ENCODE peak calls at places on chromosomes 13 and 19, in four cellular contexts. One of them, this sample, is unnamed.

GRCh38 chr19:44814517-44814916 is 5.6 kb downstream of the BCAM start:
- DNase-seq in H1: no peak
- DNase-seq in K562: no peak
- DNase-seq in GM12878: no peak
- DNase-seq in this sample: no peak

GRCh38 chr19:18020212-18021067 is 12.5 kb downstream of the ARRDC2 start:
- DNase-seq in K562: peak
- DNase-seq in GM12878: no peak
- DNase-seq in H1: no peak
- DNase-seq in this sample: no peak

GRCh38 chr13:35621989-35622388 is 145.5 kb upstream of the MAB21L1 start:
- DNase-seq in K562: no peak
- DNase-seq in GM12878: no peak
- DNase-seq in H1: no peak
- DNase-seq in this sample: no peak

GRCh38 chr19:17473041-17473440 is 2.7 kb downstream of the SLC27A1 start:
- DNase-seq in GM12878: no peak
- DNase-seq in K562: peak
- DNase-seq in H1: no peak
- DNase-seq in this sample: no peak

GRCh38 chr13:73767747-73768315 is 366.4 kb downstream of the KLF12 start:
- DNase-seq in K562: peak
- DNase-seq in GM12878: no peak
- DNase-seq in H1: no peak
- DNase-seq in this sample: peak

GRCh38 chr13:49615844-49616687 is 12.2 kb upstream of the ARL11 start:
- DNase-seq in H1: no peak
- DNase-seq in K562: no peak
- DNase-seq in GM12878: no peak
- DNase-seq in this sample: no peak

GRCh38 chr13:61417171-61417570 is 1.5 kb upstream of the PCDH20 start:
- DNase-seq in K562: no peak
- DNase-seq in H1: no peak
- DNase-seq in GM12878: no peak
- DNase-seq in this sample: no peak

GRCh38 chr13:86051134-86052103 is 252.2 kb upstream of the SLITRK6 start:
- DNase-seq in K562: no peak
- DNase-seq in GM12878: no peak
- DNase-seq in H1: no peak
- DNase-seq in this sample: peak

GRCh38 chr19:49896863-49897621 is at the start of gene IL4I1:
- DNase-seq in GM12878: peak
- DNase-seq in K562: no peak
- DNase-seq in H1: no peak
- DNase-seq in this sample: no peak

GRCh38 chr13:93398167-93398566 is 171.6 kb downstream of the GPC6 start:
- DNase-seq in K562: no peak
- DNase-seq in H1: no peak
- DNase-seq in GM12878: no peak
- DNase-seq in this sample: no peak

GRCh38 chr13:68748038-68748437 is 1359.6 kb upstream of the ATXN8OS start:
- DNase-seq in GM12878: no peak
- DNase-seq in H1: no peak
- DNase-seq in K562: no peak
- DNase-seq in this sample: no peak

GRCh38 chr13:95676100-95676774 is 702 bp upstream of the DNAJC3 start:
- DNase-seq in K562: peak
- DNase-seq in GM12878: no peak
- DNase-seq in H1: no peak
- DNase-seq in this sample: peak

DNA sequence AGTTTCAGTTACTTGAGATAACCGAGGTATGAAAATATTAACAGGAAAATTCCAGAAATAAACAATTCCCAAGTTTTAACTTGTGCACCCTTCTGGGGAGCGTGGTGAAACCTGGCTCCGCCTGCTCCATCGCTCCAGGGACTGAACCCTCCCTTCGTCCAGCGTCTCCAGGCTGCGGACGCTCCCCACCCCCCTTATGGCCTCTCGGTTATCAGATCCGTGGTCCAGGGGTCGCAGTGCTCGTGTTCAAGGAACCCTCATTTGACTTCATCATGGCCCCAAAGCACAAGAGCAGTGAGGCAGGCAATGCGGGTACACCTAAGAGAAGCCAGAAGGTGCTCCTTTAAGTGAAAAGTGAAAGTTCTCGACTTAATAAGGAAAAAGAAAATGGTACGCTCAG is 71.1 kb downstream of the ATP11A start:
- DNase-seq in K562: no peak
- DNase-seq in GM12878: no peak
- DNase-seq in H1: no peak
- DNase-seq in this sample: no peak
- TF ChIP-seq CREB1 in K562: no peak
- TF ChIP-seq CREB1 in GM12878: no peak
- TF ChIP-seq CREB1 in H1: no peak
- TF ChIP-seq CREB1 in this sample: no peak

GRCh38 chr19:40714519-40715299 is 2.0 kb downstream of the COQ8B start:
- DNase-seq in H1: peak
- DNase-seq in K562: peak
- DNase-seq in GM12878: peak
- DNase-seq in this sample: peak

GRCh38 chr19:40716655-40717324 is at the start of the genes COQ8B and ITPKC:
- DNase-seq in H1: peak
- DNase-seq in GM12878: peak
- DNase-seq in K562: peak
- DNase-seq in this sample: peak

GRCh38 chr19:40717325-40717879 is 490 bp downstream of the ITPKC start:
- DNase-seq in GM12878: no peak
- DNase-seq in H1: no peak
- DNase-seq in K562: no peak
- DNase-seq in this sample: no peak

GRCh38 chr19:40716031-40716654 is 543 bp downstream of the COQ8B start:
- DNase-seq in H1: peak
- DNase-seq in K562: peak
- DNase-seq in GM12878: peak
- DNase-seq in this sample: no peak

GRCh38 chr19:40713939-40714338 is 2.7 kb downstream of the COQ8B start:
- DNase-seq in H1: no peak
- DNase-seq in K562: no peak
- DNase-seq in GM12878: no peak
- DNase-seq in this sample: no peak
- H3K4me3 ChIP-seq in H1: no peak
- H3K4me3 ChIP-seq in K562: no peak
- H3K4me3 ChIP-seq in GM12878: no peak
- H3K4me3 ChIP-seq in this sample: no peak

GRCh38 chr13:50676602-50677001 is 166.9 kb downstream of the DLEU7 start:
- DNase-seq in GM12878: no peak
- DNase-seq in H1: no peak
- DNase-seq in K562: no peak
- DNase-seq in this sample: no peak
- TF ChIP-seq EZH2 in GM12878: no peak
- TF ChIP-seq EZH2 in H1: no peak
- TF ChIP-seq EZH2 in K562: no peak
- TF ChIP-seq EZH2 in this sample: no peak

GRCh38 chr19:29569038-29569911 is 36.8 kb upstream of the POP4 start:
- DNase-seq in K562: no peak
- DNase-seq in GM12878: no peak
- DNase-seq in H1: no peak
- DNase-seq in this sample: no peak
- TF ChIP-seq CREB1 in K562: no peak
- TF ChIP-seq CREB1 in GM12878: no peak
- TF ChIP-seq CREB1 in H1: no peak
- TF ChIP-seq CREB1 in this sample: no peak

GRCh38 chr13:48400820-48401219 is 12.1 kb downstream of the LPAR6 start:
- DNase-seq in H1: no peak
- DNase-seq in GM12878: peak
- DNase-seq in K562: no peak
- DNase-seq in this sample: no peak

GRCh38 chr13:48401480-48401879 is 11.4 kb downstream of the LPAR6 start:
- DNase-seq in GM12878: no peak
- DNase-seq in K562: no peak
- DNase-seq in H1: no peak
- DNase-seq in this sample: no peak

GRCh38 chr13:48402325-48402962 is 10.5 kb downstream of the LPAR6 start:
- DNase-seq in K562: no peak
- DNase-seq in GM12878: peak
- DNase-seq in H1: no peak
- DNase-seq in this sample: no peak

GRCh38 chr13:48398450-48399095 is 14.3 kb downstream of the LPAR6 start:
- DNase-seq in GM12878: no peak
- DNase-seq in K562: no peak
- DNase-seq in H1: no peak
- DNase-seq in this sample: no peak

DNA sequence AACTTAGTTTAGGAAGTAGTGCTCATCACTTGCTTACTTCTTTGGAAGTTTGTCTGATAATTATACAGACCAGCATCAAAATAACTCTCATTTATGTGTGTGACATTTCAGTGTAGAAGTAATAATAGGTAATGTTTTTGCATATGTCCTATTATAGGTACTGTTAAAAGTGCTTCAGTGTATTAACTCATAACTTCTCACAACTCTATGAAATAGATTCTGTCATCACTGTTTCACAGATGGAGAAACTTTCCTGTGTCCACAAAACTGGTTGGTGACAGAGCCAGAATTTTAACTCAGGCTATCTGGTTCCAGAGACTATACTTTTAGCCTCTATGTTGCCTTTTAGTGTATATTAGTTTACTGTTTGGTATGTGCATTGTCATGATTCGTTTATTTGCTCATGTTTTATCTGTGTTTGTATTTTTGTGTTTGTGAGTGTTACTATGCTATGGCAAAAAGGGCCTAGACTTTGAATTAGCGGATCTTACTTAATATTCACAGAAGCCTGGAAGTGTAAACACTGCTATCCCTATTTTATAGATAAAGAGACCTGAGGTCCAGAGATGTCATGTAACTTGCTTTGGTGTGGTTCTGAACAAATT is 12.7 kb downstream of the LPAR6 start:
- DNase-seq in K562: no peak
- DNase-seq in GM12878: no peak
- DNase-seq in H1: no peak
- DNase-seq in this sample: no peak
- H3K4me3 ChIP-seq in K562: no peak
- H3K4me3 ChIP-seq in GM12878: no peak
- H3K4me3 ChIP-seq in H1: no peak
- H3K4me3 ChIP-seq in this sample: no peak

GRCh38 chr13:23578411-23579071 is 8.3 kb downstream of the TNFRSF19 start:
- DNase-seq in K562: peak
- DNase-seq in GM12878: no peak
- DNase-seq in H1: peak
- DNase-seq in this sample: peak

GRCh38 chr13:23579072-23579885 is 9.1 kb downstream of the TNFRSF19 start:
- DNase-seq in H1: peak
- DNase-seq in K562: peak
- DNase-seq in GM12878: no peak
- DNase-seq in this sample: peak

GRCh38 chr13:23584275-23584674 is 14.1 kb downstream of the TNFRSF19 start:
- DNase-seq in GM12878: no peak
- DNase-seq in H1: no peak
- DNase-seq in K562: no peak
- DNase-seq in this sample: no peak

GRCh38 chr13:23583491-23583890 is 13.3 kb downstream of the TNFRSF19 start:
- DNase-seq in GM12878: no peak
- DNase-seq in H1: no peak
- DNase-seq in K562: no peak
- DNase-seq in this sample: no peak

GRCh38 chr13:23579886-23580706 is 9.9 kb downstream of the TNFRSF19 start:
- DNase-seq in K562: no peak
- DNase-seq in GM12878: no peak
- DNase-seq in H1: peak
- DNase-seq in this sample: peak
- TF ChIP-seq EZH2 in K562: no peak
- TF ChIP-seq EZH2 in GM12878: no peak
- TF ChIP-seq EZH2 in H1: peak
- TF ChIP-seq EZH2 in this sample: no peak

GRCh38 chr13:91361755-91362271 is 14.3 kb downstream of the MIR17HG start:
- DNase-seq in K562: no peak
- DNase-seq in GM12878: no peak
- DNase-seq in H1: no peak
- DNase-seq in this sample: no peak
- TF ChIP-seq CREB1 in K562: no peak
- TF ChIP-seq CREB1 in GM12878: no peak
- TF ChIP-seq CREB1 in H1: no peak
- TF ChIP-seq CREB1 in this sample: no peak

GRCh38 chr13:99959538-99960230 is 11.9 kb downstream of the ZIC5 start:
- DNase-seq in GM12878: no peak
- DNase-seq in K562: no peak
- DNase-seq in H1: peak
- DNase-seq in this sample: peak

GRCh38 chr13:99960663-99961440 is 10.7 kb downstream of the ZIC5 start:
- DNase-seq in GM12878: no peak
- DNase-seq in H1: no peak
- DNase-seq in K562: no peak
- DNase-seq in this sample: peak

GRCh38 chr13:99956473-99957349 is 14.9 kb downstream of the ZIC5 start:
- DNase-seq in K562: no peak
- DNase-seq in GM12878: no peak
- DNase-seq in H1: peak
- DNase-seq in this sample: peak

GRCh38 chr13:99959127-99959529 is 12.4 kb downstream of the ZIC5 start:
- DNase-seq in H1: no peak
- DNase-seq in GM12878: no peak
- DNase-seq in K562: no peak
- DNase-seq in this sample: peak

DNA sequence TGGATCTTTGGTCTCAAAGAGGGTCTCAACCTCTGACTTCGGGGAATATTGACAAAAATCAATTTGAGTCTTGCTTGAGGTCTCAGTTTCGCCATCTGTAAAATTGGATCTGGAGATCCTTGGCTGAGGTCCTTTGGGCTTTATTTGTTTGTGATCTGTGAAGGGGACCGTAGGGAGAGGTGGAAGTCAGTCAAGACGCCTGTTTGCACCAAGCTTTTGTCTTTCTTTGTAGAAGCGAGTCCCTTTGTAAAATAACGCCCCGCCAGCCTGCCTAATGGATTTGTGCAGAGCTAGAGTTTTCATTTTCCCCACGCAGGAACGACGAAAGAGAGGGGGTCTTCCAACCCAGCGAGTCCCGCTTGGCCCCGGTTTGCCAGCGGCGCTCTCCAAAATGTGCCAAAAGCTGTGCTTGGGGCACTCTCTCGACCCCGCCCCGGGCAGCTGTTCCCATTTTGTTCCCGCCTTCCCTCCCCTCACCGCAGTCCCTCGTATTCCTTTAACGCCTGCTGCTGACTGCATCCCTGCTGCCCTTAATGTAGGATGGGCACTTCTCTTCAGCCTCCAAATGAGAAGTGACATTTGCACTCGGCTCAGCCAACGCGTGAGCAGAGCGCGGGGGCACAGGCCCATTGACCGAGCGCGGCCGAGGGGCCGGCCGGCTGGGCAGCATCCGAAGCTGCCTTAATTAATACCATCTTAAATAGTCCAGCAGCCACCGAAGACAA is 13.0 kb downstream of the ZIC5 start:
- DNase-seq in GM12878: no peak
- DNase-seq in H1: peak
- DNase-seq in K562: no peak
- DNase-seq in this sample: peak
- H3K4me3 ChIP-seq in GM12878: no peak
- H3K4me3 ChIP-seq in H1: peak
- H3K4me3 ChIP-seq in K562: no peak
- H3K4me3 ChIP-seq in this sample: peak

This sample was measured in GM23338.